ENCODE peak calls at places on chromosomes 7 and 10, in eight cellular contexts. W, F, A, C, N, T, E and X are unnamed samples.

GRCh38 chr7:19969859-19970493 is 196.6 kb upstream of the TMEM196 start:
- DNase-seq in W (no peak), C (no peak), F (no peak), N (no peak), A (no peak), E (no peak), T (no peak), X (no peak)

GRCh38 chr10:109203616-109204375 is 719.5 kb downstream of the XPNPEP1 start:
- DNase-seq in T (no peak), E (peak), N (peak), A (no peak), W (peak), C (no peak), F (no peak), X (no peak)

GRCh38 chr10:89001024-89001423 is 10.4 kb downstream of the FAS start:
- DNase-seq in F (no peak), C (no peak), T (no peak), E (no peak), W (no peak), A (no peak), N (no peak), X (no peak)

GRCh38 chr7:55593515-55594318 is 21.4 kb upstream of the VOPP1 start:
- DNase-seq in W (peak), N (peak), A (peak), F (no peak), T (peak), E (peak), C (no peak), X (peak)

GRCh38 chr7:159012353-159013069 is 132.2 kb downstream of the VIPR2 start:
- DNase-seq in W (peak), C (no peak), T (peak), A (no peak), E (peak), N (no peak), F (no peak), X (peak)

GRCh38 chr10:103921750-103922195 is 3.8 kb upstream of the STN1 start:
- DNase-seq in A (peak), F (no peak), N (peak), T (peak), C (no peak), W (peak), E (peak), X (no peak)

GRCh38 chr10:6070647-6071046 is 8.5 kb upstream of the IL2RA start:
- DNase-seq in E (no peak), N (no peak), C (no peak), T (no peak), F (no peak), W (no peak), A (no peak), X (no peak)

GRCh38 chr10:70350501-70350900 is 31.9 kb downstream of the LRRC20 start:
- DNase-seq in F (no peak), E (no peak), A (no peak), N (no peak), W (no peak), C (no peak), T (no peak), X (no peak)

GRCh38 chr10:71077796-71078453 is 134.4 kb upstream of the UNC5B start:
- DNase-seq in N (no peak), W (no peak), A (no peak), T (no peak), C (no peak), F (no peak), E (no peak), X (no peak)

GRCh38 chr7:140229591-140230516 is 53.1 kb upstream of the KDM7A start:
- DNase-seq in N (no peak), F (no peak), C (no peak), E (no peak), A (peak), W (no peak), T (peak), X (no peak)

GRCh38 chr10:7035111-7035761 is 375.6 kb downstream of the SFMBT2 start:
- DNase-seq in F (no peak), A (no peak), C (no peak), W (no peak), E (no peak), N (no peak), T (no peak), X (no peak)

GRCh38 chr7:47658886-47659635 is 77.2 kb upstream of the TNS3 start:
- DNase-seq in A (no peak), F (no peak), N (no peak), C (no peak), W (no peak), E (no peak), T (no peak), X (no peak)

GRCh38 chr10:21724695-21725371 is 190.8 kb downstream of the MLLT10 start:
- DNase-seq in C (peak), E (peak), W (peak), N (peak), F (peak), T (peak), A (peak), X (peak)

GRCh38 chr10:62580396-62580795 is 206.2 kb downstream of the ZNF365 start:
- DNase-seq in F (no peak), N (peak), W (no peak), T (no peak), A (no peak), E (no peak), C (no peak), X (no peak)

GRCh38 chr10:102779680-102780079 is 35.9 kb downstream of the WBP1L start:
- DNase-seq in W (no peak), N (no peak), A (no peak), F (no peak), E (no peak), C (no peak), T (no peak), X (peak)

GRCh38 chr10:2137549-2138174 is 400.3 kb upstream of the ADARB2 start:
- DNase-seq in W (peak), N (no peak), C (no peak), E (no peak), A (peak), F (no peak), T (no peak), X (peak)

GRCh38 chr7:156827587-156828203 is 65.3 kb downstream of the LMBR1 start:
- DNase-seq in W (peak), C (peak), A (no peak), F (peak), T (no peak), N (peak), E (peak), X (peak)

GRCh38 chr7:36863901-36864701 is 139.8 kb upstream of the AOAH start:
- DNase-seq in N (no peak), A (no peak), W (no peak), T (no peak), E (no peak), C (no peak), F (no peak), X (no peak)

GRCh38 chr10:8133146-8133545 is 78.7 kb downstream of the GATA3 start:
- DNase-seq in E (no peak), T (no peak), A (peak), N (no peak), F (no peak), C (no peak), W (no peak), X (no peak)

GRCh38 chr7:78057571-78057970 is 259.0 kb downstream of the PHTF2 start:
- DNase-seq in C (no peak), T (no peak), N (no peak), W (no peak), A (no peak), F (no peak), E (no peak), X (no peak)

GRCh38 chr7:33485746-33486491 is 356.6 kb downstream of the BBS9 start:
- DNase-seq in A (no peak), W (no peak), E (no peak), F (no peak), C (no peak), T (no peak), N (peak), X (peak)

GRCh38 chr10:72328829-72329204 is 25.9 kb downstream of the DNAJB12 start:
- DNase-seq in C (no peak), N (no peak), T (no peak), E (no peak), W (no peak), A (no peak), F (no peak), X (no peak)

GRCh38 chr7:33091111-33091531 is 18.1 kb downstream of the RP9 start:
- DNase-seq in E (peak), N (peak), C (no peak), A (no peak), W (no peak), F (peak), T (no peak), X (peak)

GRCh38 chr10:62080905-62081304 is 179.4 kb downstream of the ARID5B start:
- DNase-seq in C (no peak), F (no peak), T (no peak), A (no peak), E (no peak), W (no peak), N (no peak), X (no peak)

GRCh38 chr10:132707776-132708171 is 78.2 kb downstream of the NKX6-2 start:
- DNase-seq in N (no peak), A (no peak), E (no peak), F (no peak), T (no peak), C (no peak), W (no peak), X (no peak)

GRCh38 chr7:33050425-33051318 is 11.9 kb downstream of the NT5C3A start:
- DNase-seq in T (no peak), C (no peak), N (peak), W (peak), A (peak), E (peak), F (peak), X (peak)

GRCh38 chr7:156614434-156615264 is 25.9 kb upstream of the RNF32 start:
- DNase-seq in T (peak), A (no peak), W (no peak), E (no peak), C (no peak), N (no peak), F (no peak), X (no peak)

GRCh38 chr7:39754326-39755120 is 131.2 kb downstream of the RALA start:
- DNase-seq in A (no peak), E (peak), W (peak), F (peak), N (peak), C (no peak), T (no peak), X (no peak)

GRCh38 chr7:92609921-92610518 is 19.8 kb upstream of the FAM133B start:
- DNase-seq in N (peak), T (no peak), E (peak), W (peak), F (peak), C (no peak), A (no peak), X (peak)

GRCh38 chr10:1413256-1413655 is 324.1 kb downstream of the ADARB2 start:
- DNase-seq in A (no peak), W (no peak), T (peak), N (no peak), F (no peak), C (no peak), E (no peak), X (no peak)

GRCh38 chr10:128529225-128529624 is 403.0 kb upstream of the MKI67 start:
- DNase-seq in E (no peak), W (peak), F (no peak), N (no peak), A (no peak), T (no peak), C (no peak), X (no peak)

GRCh38 chr10:128528781-128529180 is 402.6 kb upstream of the MKI67 start:
- DNase-seq in T (no peak), N (no peak), F (no peak), C (no peak), E (no peak), W (no peak), A (no peak), X (no peak)

GRCh38 chr10:128526793-128527375 is 400.7 kb upstream of the MKI67 start:
- DNase-seq in C (no peak), F (peak), T (no peak), W (peak), E (no peak), N (no peak), A (no peak), X (no peak)

GRCh38 chr10:128527730-128528129 is 401.5 kb upstream of the MKI67 start:
- DNase-seq in C (no peak), T (no peak), F (no peak), W (no peak), E (no peak), A (no peak), N (no peak), X (no peak)

DNA sequence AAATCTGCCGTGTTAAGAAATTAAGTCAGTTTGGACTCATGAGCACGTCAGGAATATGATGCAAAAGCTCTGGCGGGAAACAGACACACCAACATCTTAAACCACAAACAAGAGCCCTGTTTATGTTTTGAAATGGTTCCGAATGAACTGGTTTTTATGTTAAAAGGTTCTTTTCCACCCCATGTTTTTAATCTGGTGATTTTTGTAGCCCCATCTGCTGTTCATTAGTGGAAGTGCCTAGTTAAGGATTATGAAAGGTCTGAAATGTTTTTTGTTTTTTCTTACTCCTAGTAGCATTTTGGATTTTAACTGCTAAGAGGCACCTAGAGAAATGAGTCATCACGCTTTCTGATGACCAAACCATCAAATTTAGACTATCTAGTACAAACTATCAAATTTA is 404.1 kb upstream of the MKI67 start:
- DNase-seq in F (no peak), A (no peak), T (no peak), W (peak), N (no peak), C (no peak), E (peak), X (peak)
- TF ChIP-seq CTCF in F (peak), A (peak), T (peak), W (peak), N (peak), C (no peak), E (peak), X (peak)

DNA sequence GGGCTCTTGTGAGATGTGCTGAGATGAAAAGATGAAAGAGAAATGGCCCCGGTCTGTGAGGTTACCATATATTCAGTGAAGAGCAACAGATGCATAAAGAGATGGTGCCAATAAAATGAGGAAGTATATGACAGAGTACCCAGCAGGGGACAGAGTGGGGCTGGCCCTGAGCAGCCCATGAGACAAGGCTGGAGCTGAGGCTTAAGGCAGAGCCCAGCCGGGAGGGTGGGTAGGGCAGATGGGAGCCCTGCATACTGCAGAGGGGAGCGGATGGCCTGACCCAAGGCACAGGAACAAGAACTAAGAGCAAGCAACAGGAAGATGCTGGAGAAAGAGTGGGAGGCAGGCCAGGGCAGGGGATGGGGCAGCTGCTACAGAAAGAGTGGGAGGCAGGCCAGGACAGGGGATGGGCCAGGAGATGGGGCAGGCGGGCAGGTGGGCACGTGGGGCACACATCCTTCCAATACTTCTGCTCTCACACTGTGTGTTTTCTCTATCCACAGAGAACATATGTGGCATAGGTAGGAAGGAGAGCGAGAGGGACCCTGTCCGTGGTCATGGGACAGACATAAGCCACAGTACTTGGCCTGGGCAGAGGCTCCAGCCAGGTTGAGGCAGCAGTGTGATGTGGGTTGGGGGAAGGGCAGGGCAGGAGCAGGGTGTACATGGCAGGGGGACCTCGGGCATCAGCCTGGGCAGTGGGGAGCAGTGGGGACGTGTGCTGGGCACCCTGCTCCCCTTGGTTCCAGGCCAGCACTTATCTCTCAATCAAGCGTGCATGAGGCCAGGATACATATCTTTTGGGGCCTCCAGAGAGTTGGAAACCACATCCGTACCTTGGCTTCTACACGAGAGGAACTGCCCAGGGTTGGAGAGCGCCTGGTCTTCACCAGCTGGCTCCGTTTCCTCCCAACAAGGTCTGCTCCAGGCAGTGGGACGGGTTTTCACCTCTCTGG is 91.6 kb upstream of the IKZF1 start:
- DNase-seq in W (no peak), E (no peak), N (no peak), F (no peak), T (no peak), C (no peak), A (peak), X (no peak)
- TF ChIP-seq CTCF in W (no peak), E (no peak), N (no peak), F (no peak), T (no peak), C (no peak), A (no peak), X (no peak)

DNA sequence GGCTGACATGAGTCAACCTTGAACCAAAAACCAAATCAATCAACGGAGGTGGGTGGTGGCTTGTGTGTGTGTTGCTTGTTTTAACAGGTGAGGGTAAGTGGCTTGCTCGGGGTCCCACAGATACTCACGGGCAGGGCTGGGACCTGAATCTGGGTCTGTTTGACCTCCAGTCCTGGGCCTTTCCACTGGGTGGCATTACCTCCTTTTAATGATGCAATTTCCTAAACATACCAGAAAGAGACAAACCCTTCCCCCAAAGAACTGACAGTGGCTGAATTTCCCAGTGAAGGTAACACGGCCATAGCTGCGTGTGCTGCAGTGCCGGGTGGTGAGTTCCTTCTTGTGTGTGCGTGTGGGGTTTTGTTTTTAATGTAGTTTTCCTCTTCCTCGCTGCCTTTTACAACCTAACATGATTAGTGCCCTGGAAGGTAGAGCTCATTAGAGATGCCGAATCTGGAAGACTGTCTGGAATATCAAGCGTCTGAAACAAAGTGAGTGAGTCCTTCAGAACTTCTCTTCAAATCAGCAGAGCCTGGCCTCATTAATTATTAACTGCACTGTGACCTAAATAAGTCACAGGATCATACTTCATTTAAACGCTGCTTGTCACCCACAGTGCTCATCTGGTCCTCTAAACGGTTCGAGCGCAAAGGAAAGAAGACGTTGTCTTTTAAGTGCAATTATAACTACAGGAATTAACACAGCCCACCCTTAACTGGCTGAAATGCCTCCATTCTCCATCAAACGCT is 166.1 kb upstream of the TCERG1L start:
- DNase-seq in F (no peak), T (no peak), N (no peak), E (no peak), C (no peak), A (no peak), W (no peak), X (no peak)
- TF ChIP-seq CTCF in F (no peak), T (no peak), N (no peak), E (no peak), C (no peak), A (no peak), W (no peak), X (no peak)

GRCh38 chr7:34748244-34749039 is 90.4 kb downstream of the NPSR1 start:
- DNase-seq in E (peak), T (peak), A (no peak), N (peak), W (peak), F (peak), C (no peak), X (peak)
- TF ChIP-seq CTCF in E (no peak), T (no peak), A (no peak), N (no peak), W (no peak), F (no peak), C (no peak), X (no peak)

DNA sequence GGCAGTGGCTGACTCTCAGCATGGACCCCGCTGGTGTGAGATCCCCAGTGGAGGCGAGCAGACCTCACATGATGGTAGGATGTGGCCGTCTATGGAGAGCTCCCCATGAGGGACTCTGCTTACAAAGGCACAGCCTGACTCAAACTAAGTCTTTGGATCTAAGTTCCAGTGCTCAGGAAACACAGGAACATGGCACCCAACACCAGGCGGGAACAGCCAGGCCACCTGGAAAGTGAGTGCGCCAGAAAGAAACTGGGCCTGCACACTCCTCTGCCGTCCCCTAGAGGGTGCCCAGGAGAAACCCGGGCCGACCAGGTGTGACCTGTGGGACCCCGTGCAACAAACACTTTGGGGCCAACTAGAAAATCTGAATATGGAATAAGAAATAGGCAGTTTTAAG is 10.0 kb downstream of the PITRM1 start:
- DNase-seq in F (no peak), N (no peak), A (no peak), E (no peak), C (no peak), W (no peak), T (no peak), X (no peak)
- TF ChIP-seq CTCF in F (peak), N (no peak), A (no peak), E (peak), C (no peak), W (peak), T (no peak), X (no peak)

GRCh38 chr10:116737582-116738358 is 4.6 kb downstream of the HSPA12A start:
- DNase-seq in C (no peak), E (no peak), A (no peak), T (no peak), N (no peak), F (no peak), W (no peak), X (no peak)
- TF ChIP-seq CTCF in C (peak), E (peak), A (no peak), T (peak), N (peak), F (peak), W (peak), X (no peak)

GRCh38 chr10:14396441-14397048 is 65.8 kb upstream of the FRMD4A start:
- DNase-seq in W (peak), N (no peak), T (no peak), F (peak), E (no peak), A (no peak), C (no peak), X (no peak)
- TF ChIP-seq CTCF in W (peak), N (peak), T (peak), F (peak), E (peak), A (no peak), C (peak), X (peak)